ENCODE peak calls at places on chromosomes 2 and 18, in five cellular contexts. E is spleen, Y is GM12878, O is IMR-90, V is lower leg skin. B is an unnamed sample.

GRCh38 chr2:118881490-118882129 is 34.2 kb upstream of the EN1 start:
- DNase-seq in E (peak), Y (no peak), O (peak), V (peak), B (no peak)

GRCh38 chr2:152648336-152648735 is 68.9 kb downstream of the PRPF40A start:
- DNase-seq in E (no peak), Y (no peak), O (peak), V (no peak), B (no peak)

GRCh38 chr18:5164903-5165302 is 32.2 kb downstream of the AKAIN1 start:
- DNase-seq in E (no peak), Y (no peak), O (no peak), V (no peak), B (no peak)

GRCh38 chr2:24372033-24372432 is 11.7 kb upstream of the ITSN2 start:
- DNase-seq in E (no peak), Y (no peak), O (no peak), V (no peak), B (no peak)

GRCh38 chr2:112803691-112804521 is 19.6 kb upstream of the IL1A start:
- DNase-seq in E (no peak), Y (no peak), O (peak), V (no peak), B (no peak)

GRCh38 chr2:207860685-207861084 is 91.0 kb upstream of the FZD5 start:
- DNase-seq in E (no peak), Y (no peak), O (no peak), V (no peak), B (no peak)

GRCh38 chr2:109563294-109563693 is 50.5 kb downstream of the SEPTIN10 start:
- DNase-seq in E (no peak), Y (no peak), O (peak), V (no peak), B (no peak)

GRCh38 chr2:224650815-224651439 is 65.2 kb downstream of the CCDC195 start:
- DNase-seq in E (no peak), Y (no peak), O (peak), V (no peak), B (no peak)

GRCh38 chr18:1784113-1784512 is 787.2 kb downstream of the METTL4 start:
- DNase-seq in E (no peak), Y (no peak), O (no peak), V (no peak), B (no peak)

GRCh38 chr2:189276277-189276676 is 96.7 kb upstream of the COL5A2 start:
- DNase-seq in E (no peak), Y (no peak), O (peak), V (no peak), B (no peak)

GRCh38 chr2:28623582-28624405 is 127.8 kb upstream of the PPP1CB start:
- DNase-seq in E (peak), Y (no peak), O (no peak), V (no peak), B (no peak)

GRCh38 chr2:220373878-220374277 is 746.4 kb downstream of the SLC4A3 start:
- DNase-seq in E (no peak), Y (no peak), O (peak), V (no peak), B (no peak)

GRCh38 chr18:11392292-11392691 is 217.1 kb upstream of the SLC35G4 start:
- DNase-seq in E (no peak), Y (no peak), O (no peak), V (no peak), B (no peak)

GRCh38 chr2:75519843-75520242 is 40.9 kb downstream of the EVA1A start:
- DNase-seq in E (no peak), Y (no peak), O (no peak), V (no peak), B (no peak)

GRCh38 chr2:75515584-75516368 is 45.0 kb downstream of the EVA1A start:
- DNase-seq in E (no peak), Y (no peak), O (no peak), V (no peak), B (no peak)

GRCh38 chr2:75516378-75517122 is 44.2 kb downstream of the EVA1A start:
- DNase-seq in E (no peak), Y (peak), O (no peak), V (no peak), B (no peak)

GRCh38 chr2:75518638-75519465 is 41.9 kb downstream of the EVA1A start:
- DNase-seq in E (no peak), Y (no peak), O (peak), V (no peak), B (no peak)

DNA sequence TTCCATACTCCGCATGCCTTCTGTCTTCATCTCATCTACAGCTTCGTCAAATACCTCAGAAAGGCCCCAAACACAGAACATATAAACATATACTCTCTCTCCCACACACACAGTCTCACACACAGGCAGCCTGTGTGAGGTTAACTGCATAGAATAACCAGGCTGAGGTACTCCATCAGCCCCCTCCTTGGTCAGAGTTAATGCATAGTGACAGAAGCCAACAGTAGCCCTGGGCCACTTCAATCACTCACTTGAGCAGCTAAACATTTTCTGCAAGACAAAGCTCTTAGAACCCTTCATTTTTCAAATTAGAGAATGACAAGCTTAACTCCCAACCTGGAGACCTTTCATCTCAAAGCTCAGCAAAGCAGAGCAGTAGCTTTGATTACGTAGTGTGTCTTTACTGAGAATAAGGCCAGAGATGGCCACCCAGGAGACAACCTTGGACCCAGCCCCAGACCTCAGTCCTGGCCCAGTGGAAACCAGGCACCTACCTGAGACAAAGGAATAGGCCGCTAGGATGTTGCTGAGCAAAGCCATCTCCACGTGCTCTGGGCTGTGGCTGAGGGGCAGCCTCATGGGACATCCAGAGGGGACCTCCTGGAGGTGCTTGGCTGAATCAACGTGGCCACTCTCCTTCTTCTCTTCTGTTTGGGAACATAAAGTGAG is 43.0 kb downstream of the EVA1A start:
- DNase-seq in E (no peak), Y (no peak), O (no peak), V (no peak), B (no peak)
- TF ChIP-seq POLR2A in E (no peak), Y (no peak), O (no peak), V (no peak), B (no peak)

GRCh38 chr2:214648520-214648919 is 161.0 kb downstream of the BARD1 start:
- DNase-seq in E (no peak), Y (no peak), O (peak), V (no peak), B (no peak)
- TF ChIP-seq POLR2A in E (no peak), Y (no peak), O (no peak), V (no peak), B (no peak)

DNA sequence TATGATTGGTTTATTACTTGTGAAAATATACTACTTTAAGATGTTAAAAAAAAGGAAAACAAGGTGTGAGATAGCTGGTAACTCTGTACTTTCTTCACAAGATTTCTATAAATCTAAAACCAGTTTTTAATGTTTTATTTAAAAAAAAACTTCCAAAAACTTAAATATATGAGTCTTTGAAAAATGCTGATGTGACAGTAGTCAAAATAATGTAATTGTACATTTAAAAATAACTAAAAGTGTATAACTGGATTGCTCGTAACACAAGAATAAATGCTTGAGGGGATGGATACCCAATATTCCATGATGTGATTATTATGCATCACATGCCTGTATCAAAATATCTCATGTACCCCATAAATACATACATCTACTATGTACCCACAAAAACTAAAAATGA is 464.9 kb downstream of the NYAP2 start:
- DNase-seq in E (no peak), Y (no peak), O (no peak), V (no peak), B (no peak)
- TF ChIP-seq POLR2A in E (no peak), Y (no peak), O (no peak), V (no peak), B (no peak)

GRCh38 chr2:158968396-158969161 is at the start of gene TANC1:
- DNase-seq in E (peak), Y (peak), O (peak), V (peak), B (peak)
- TF ChIP-seq POLR2A in E (peak), Y (peak), O (peak), V (peak), B (peak)

GRCh38 chr2:88691339-88692183 is at the start of gene RPIA:
- DNase-seq in E (peak), Y (peak), O (peak), V (peak), B (peak)
- TF ChIP-seq POLR2A in E (no peak), Y (peak), O (peak), V (no peak), B (peak)

GRCh38 chr18:76495435-76496199 is 575 bp upstream of the ZNF516 start:
- DNase-seq in E (peak), Y (no peak), O (peak), V (peak), B (peak)
- TF ChIP-seq POLR2A in E (no peak), Y (peak), O (peak), V (no peak), B (no peak)

B was measured in uterus.